ENCODE peak calls at places on chromosomes 11 and 22, in seven cellular contexts. K is dorsolateral prefrontal cortex, E is tibial nerve, R is psoas muscle, A is endothelial cell of umbilical vein, Q is neural progenitor cell, P is PC-9. U is an unnamed sample.

GRCh38 chr22:41030891-41031290 is 61.5 kb upstream of the EP300 start:
- DNase-seq in K (no peak), E (no peak), R (no peak), A (no peak), Q (no peak), P (no peak), U (no peak)

GRCh38 chr11:47572715-47573255 is 6.0 kb downstream of the KBTBD4 start:
- DNase-seq in K (no peak), E (no peak), R (no peak), A (no peak), Q (no peak), P (no peak), U (no peak)

GRCh38 chr11:106872246-106872645 is 146.0 kb downstream of the GUCY1A2 start:
- DNase-seq in K (no peak), E (no peak), R (no peak), A (no peak), Q (no peak), P (no peak), U (no peak)

GRCh38 chr22:37169412-37169811 is 18.6 kb downstream of the C1QTNF6 start:
- DNase-seq in K (peak; percentile 17), E (no peak), R (no peak), A (no peak), Q (no peak), P (no peak), U (no peak)

GRCh38 chr22:26169312-26170111 is at the start of gene SEZ6L:
- DNase-seq in K (peak; percentile 72), E (no peak), R (peak; percentile 18), A (no peak), Q (peak; percentile 80), P (no peak), U (no peak)

GRCh38 chr11:12547953-12548650 is 126.1 kb upstream of the TEAD1 start:
- DNase-seq in K (no peak), E (no peak), R (no peak), A (no peak), Q (no peak), P (no peak), U (no peak)

GRCh38 chr11:119396835-119397234 is 15.3 kb upstream of the USP2 start:
- DNase-seq in K (no peak), E (no peak), R (no peak), A (no peak), Q (no peak), P (no peak), U (no peak)

GRCh38 chr22:19497245-19497644 is 17.5 kb downstream of the CDC45 start:
- DNase-seq in K (no peak), E (no peak), R (no peak), A (peak; percentile 86), Q (no peak), P (no peak), U (no peak)

GRCh38 chr22:19807914-19808872 is 46.5 kb downstream of the GNB1L start:
- DNase-seq in K (peak; percentile 32), E (no peak), R (no peak), A (no peak), Q (no peak), P (no peak), U (no peak)

GRCh38 chr11:45076761-45077160 is 69.7 kb upstream of the PRDM11 start:
- DNase-seq in K (no peak), E (no peak), R (no peak), A (no peak), Q (no peak), P (no peak), U (no peak)

GRCh38 chr11:117180661-117181585 is 2.4 kb downstream of the SIDT2 start:
- DNase-seq in K (peak; percentile 84), E (peak; percentile 81), R (peak; percentile 71), A (peak; percentile 65), Q (peak; percentile 90), P (no peak), U (no peak)

GRCh38 chr11:20162824-20163777 is 2.8 kb upstream of the DBX1 start:
- DNase-seq in K (no peak), E (no peak), R (no peak), A (peak; percentile 27), Q (peak; percentile 85), P (no peak), U (no peak)

GRCh38 chr11:57071829-57072228 is 83.1 kb downstream of the OR5AK2 start:
- DNase-seq in K (no peak), E (no peak), R (no peak), A (peak; percentile 39), Q (no peak), P (no peak), U (peak; percentile 14)

GRCh38 chr11:18720811-18721575 is 5.0 kb downstream of the IGSF22 start:
- DNase-seq in K (peak; percentile 76), E (peak; percentile 79), R (peak; percentile 81), A (peak; percentile 72), Q (peak; percentile 94), P (peak; percentile 78), U (no peak)

GRCh38 chr22:30802202-30803166 is 107.8 kb downstream of the OSBP2 start:
- DNase-seq in K (peak; percentile 72), E (peak; percentile 65), R (peak; percentile 89), A (peak; percentile 93), Q (peak; percentile 97), P (peak; percentile 95), U (peak; percentile 46)

GRCh38 chr11:10617551-10617950 is 49.1 kb upstream of the LYVE1 start:
- DNase-seq in K (no peak), E (no peak), R (no peak), A (no peak), Q (no peak), P (no peak), U (no peak)

GRCh38 chr11:105211806-105212531 is 72.4 kb upstream of the CARD18 start:
- DNase-seq in K (no peak), E (no peak), R (no peak), A (peak; percentile 46), Q (no peak), P (no peak), U (no peak)

DNA sequence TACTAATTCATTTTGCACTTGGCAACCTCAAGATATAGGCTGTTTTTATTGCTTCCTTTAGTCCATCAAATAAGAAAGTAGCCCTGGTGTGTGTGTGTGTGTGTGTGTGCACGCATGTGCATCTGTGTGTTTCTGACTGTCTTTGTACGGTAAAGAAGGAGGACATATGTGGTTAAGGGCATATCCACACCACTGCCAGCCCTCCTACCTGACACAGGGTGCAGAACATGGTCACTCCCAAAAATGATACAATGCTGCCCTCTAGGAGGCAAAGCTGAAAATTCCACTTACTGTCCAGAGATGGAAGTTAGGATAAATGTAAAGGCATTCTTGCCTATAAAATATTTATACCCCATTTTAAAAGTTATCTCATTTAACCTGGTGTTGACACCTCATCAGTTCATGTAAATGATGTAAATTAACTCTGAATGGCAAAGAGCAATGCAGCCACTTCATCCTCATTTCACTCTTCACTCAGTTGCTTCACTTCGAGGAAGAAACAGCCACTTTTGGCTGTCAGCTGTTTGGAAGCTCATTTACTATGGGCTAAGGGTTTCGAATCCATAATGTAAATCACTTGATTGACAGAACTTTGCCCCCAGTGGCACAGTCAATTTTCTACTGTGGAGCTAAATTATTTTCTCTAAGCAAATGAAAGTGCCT is 83.1 kb upstream of the MTNR1B start:
- DNase-seq in K (no peak), E (peak; percentile 61), R (no peak), A (peak; percentile 37), Q (peak; percentile 73), P (peak; percentile 40), U (no peak)
- H3K27me3 ChIP-seq in K (no peaks in the 10 kb centered on the region), E (no peaks in the 10 kb centered on the region), R (no peaks in the 10 kb centered on the region), A (no peaks in the 10 kb centered on the region), Q (no peaks in the 10 kb centered on the region), P (no peaks in the 10 kb centered on the region), U (no peaks in the 10 kb centered on the region)

GRCh38 chr11:77752518-77752917 is 68.0 kb downstream of the RSF1 start:
- DNase-seq in K (no peak), E (no peak), R (no peak), A (no peak), Q (no peak), P (no peak), U (no peak)
- TF ChIP-seq CTCF in K (no peak), E (no peak), R (no peak), A (no peak), Q (no peak), P (no peak), U (no peak)

GRCh38 chr11:33696411-33696810 is 4.2 kb downstream of the C11orf91 start:
- DNase-seq in K (no peak), E (no peak), R (no peak), A (no peak), Q (no peak), P (peak; percentile 54), U (no peak)
- H3K4me3 ChIP-seq in K (no peak overlapping the region), E (no peak overlapping the region), R (no peak overlapping the region), A (no peak overlapping the region), Q (no peak overlapping the region), P (no peak overlapping the region), U (no peak overlapping the region)

DNA sequence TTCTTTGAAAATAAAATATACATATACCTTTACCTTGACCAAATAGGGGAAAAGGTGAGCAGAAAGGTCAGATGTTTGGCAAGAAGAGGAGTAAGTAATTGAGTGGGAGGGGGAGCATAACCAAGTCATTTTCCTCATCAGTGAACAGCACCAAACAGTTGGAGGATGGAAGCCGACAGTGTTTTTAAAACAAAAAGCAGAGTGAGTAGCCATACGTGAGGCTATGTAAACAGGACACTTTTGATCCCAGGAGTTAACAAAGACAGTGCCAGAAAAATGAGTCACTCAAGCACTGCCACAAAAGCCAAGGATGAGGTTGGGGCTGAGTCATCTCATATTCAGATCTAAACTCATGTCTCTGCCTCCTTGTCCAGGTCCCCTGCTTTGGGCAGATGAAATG is 734.7 kb downstream of the KCNA4 start:
- DNase-seq in K (no peak), E (no peak), R (no peak), A (peak; percentile 92), Q (no peak), P (peak; percentile 61), U (peak; percentile 73)
- H3K27me3 ChIP-seq in K (no peaks in the 10 kb centered on the region), E (no peaks in the 10 kb centered on the region), R (no peaks in the 10 kb centered on the region), A (no peaks in the 10 kb centered on the region), Q (no peaks in the 10 kb centered on the region), P (no peaks in the 10 kb centered on the region), U (no peaks in the 10 kb centered on the region)

U was measured in BJ.